ENCODE peak calls at places on chromosomes 6 and 20, in five cellular contexts. One of them, this sample, is unnamed.

GRCh38 chr20:51195419-51195901 is 172.6 kb upstream of the KCNG1 start:
- DNase-seq in M059J: peak
- DNase-seq in PC-3: peak
- DNase-seq in activated CD4-positive, alpha-beta T cell treated with anti-CD3 and anti-CD28 coated beads, Interleukin-2, amount 50 U/mL, for 1 hour: no peak
- DNase-seq in GM10248: no peak
- DNase-seq in this sample: no peak

GRCh38 chr6:11374036-11375010 is 141.9 kb upstream of the NEDD9 start:
- DNase-seq in M059J: no peak
- DNase-seq in PC-3: no peak
- DNase-seq in activated CD4-positive, alpha-beta T cell treated with anti-CD3 and anti-CD28 coated beads, Interleukin-2, amount 50 U/mL, for 1 hour: no peak
- DNase-seq in GM10248: peak
- DNase-seq in this sample: peak

GRCh38 chr20:47351643-47352331 is 4.7 kb downstream of the ZMYND8 start:
- DNase-seq in M059J: peak
- DNase-seq in PC-3: no peak
- DNase-seq in activated CD4-positive, alpha-beta T cell treated with anti-CD3 and anti-CD28 coated beads, Interleukin-2, amount 50 U/mL, for 1 hour: no peak
- DNase-seq in GM10248: no peak
- DNase-seq in this sample: peak

GRCh38 chr6:77106992-77107391 is 356.3 kb downstream of the HTR1B start:
- DNase-seq in M059J: peak
- DNase-seq in PC-3: no peak
- DNase-seq in activated CD4-positive, alpha-beta T cell treated with anti-CD3 and anti-CD28 coated beads, Interleukin-2, amount 50 U/mL, for 1 hour: no peak
- DNase-seq in GM10248: no peak
- DNase-seq in this sample: peak

GRCh38 chr6:89951574-89952360 is 57.5 kb downstream of the GJA10 start:
- DNase-seq in M059J: peak
- DNase-seq in PC-3: peak
- DNase-seq in activated CD4-positive, alpha-beta T cell treated with anti-CD3 and anti-CD28 coated beads, Interleukin-2, amount 50 U/mL, for 1 hour: no peak
- DNase-seq in GM10248: no peak
- DNase-seq in this sample: no peak

GRCh38 chr20:40090236-40090635 is 598.8 kb downstream of the MAFB start:
- DNase-seq in M059J: peak
- DNase-seq in PC-3: no peak
- DNase-seq in activated CD4-positive, alpha-beta T cell treated with anti-CD3 and anti-CD28 coated beads, Interleukin-2, amount 50 U/mL, for 1 hour: no peak
- DNase-seq in GM10248: no peak
- DNase-seq in this sample: no peak

GRCh38 chr6:22448311-22448711 is 121.1 kb upstream of the HDGFL1 start:
- DNase-seq in M059J: peak
- DNase-seq in PC-3: peak
- DNase-seq in activated CD4-positive, alpha-beta T cell treated with anti-CD3 and anti-CD28 coated beads, Interleukin-2, amount 50 U/mL, for 1 hour: no peak
- DNase-seq in GM10248: no peak
- DNase-seq in this sample: no peak

GRCh38 chr20:50844430-50845100 is 49.7 kb downstream of the BCAS4 start:
- DNase-seq in M059J: peak
- DNase-seq in PC-3: peak
- DNase-seq in activated CD4-positive, alpha-beta T cell treated with anti-CD3 and anti-CD28 coated beads, Interleukin-2, amount 50 U/mL, for 1 hour: no peak
- DNase-seq in GM10248: peak
- DNase-seq in this sample: peak

GRCh38 chr6:153096031-153096430 is 35.1 kb downstream of the RGS17 start:
- DNase-seq in M059J: no peak
- DNase-seq in PC-3: no peak
- DNase-seq in activated CD4-positive, alpha-beta T cell treated with anti-CD3 and anti-CD28 coated beads, Interleukin-2, amount 50 U/mL, for 1 hour: no peak
- DNase-seq in GM10248: no peak
- DNase-seq in this sample: no peak